ENCODE peak calls at places on chromosomes 5 and 9, in five cellular contexts. One of them, this sample, is unnamed.

GRCh38 chr5:154166901-154167791 is 23.4 kb upstream of the GALNT10 start:
- DNase-seq in astrocyte: no peak
- DNase-seq in fibroblast of lung: no peak
- DNase-seq in testis: no peak
- DNase-seq in heart left ventricle: no peak
- DNase-seq in this sample: no peak

GRCh38 chr9:130352081-130352480 is 86.5 kb downstream of the HMCN2 start:
- DNase-seq in heart left ventricle: no peak
- DNase-seq in testis: no peak
- DNase-seq in fibroblast of lung: no peak
- DNase-seq in astrocyte: no peak
- DNase-seq in this sample: no peak

GRCh38 chr9:72276429-72276828 is 88.6 kb downstream of the ZFAND5 start:
- DNase-seq in fibroblast of lung: no peak
- DNase-seq in heart left ventricle: no peak
- DNase-seq in astrocyte: no peak
- DNase-seq in testis: no peak
- DNase-seq in this sample: no peak

GRCh38 chr5:178866946-178867345 is 7.2 kb downstream of the ZNF354B start:
- DNase-seq in heart left ventricle: no peak
- DNase-seq in fibroblast of lung: no peak
- DNase-seq in testis: no peak
- DNase-seq in astrocyte: no peak
- DNase-seq in this sample: no peak

GRCh38 chr9:35526087-35526801 is 36.3 kb downstream of the RUSC2 start:
- DNase-seq in heart left ventricle: no peak
- DNase-seq in testis: no peak
- DNase-seq in astrocyte: peak; percentile 61
- DNase-seq in fibroblast of lung: peak; percentile 74
- DNase-seq in this sample: no peak

GRCh38 chr5:113510836-113511451 is 2.5 kb upstream of the YTHDC2 start:
- DNase-seq in fibroblast of lung: peak; percentile 38
- DNase-seq in astrocyte: no peak
- DNase-seq in testis: no peak
- DNase-seq in heart left ventricle: no peak
- DNase-seq in this sample: no peak

GRCh38 chr5:154836225-154836624 is 14.2 kb downstream of the FAXDC2 start:
- DNase-seq in fibroblast of lung: no peak
- DNase-seq in astrocyte: no peak
- DNase-seq in testis: no peak
- DNase-seq in heart left ventricle: no peak
- DNase-seq in this sample: no peak

GRCh38 chr5:59873113-59873512 is 20.4 kb downstream of the PDE4D start:
- DNase-seq in testis: no peak
- DNase-seq in astrocyte: peak; percentile 77
- DNase-seq in heart left ventricle: no peak
- DNase-seq in fibroblast of lung: peak; percentile 81
- DNase-seq in this sample: no peak

GRCh38 chr9:9938432-9938831 is 674.4 kb downstream of the PTPRD start:
- DNase-seq in testis: no peak
- DNase-seq in heart left ventricle: no peak
- DNase-seq in astrocyte: no peak
- DNase-seq in fibroblast of lung: no peak
- DNase-seq in this sample: no peak

GRCh38 chr9:4979224-4979623 is 5.8 kb upstream of the JAK2 start:
- DNase-seq in astrocyte: no peak
- DNase-seq in fibroblast of lung: peak; percentile 34
- DNase-seq in testis: no peak
- DNase-seq in heart left ventricle: no peak
- DNase-seq in this sample: no peak

GRCh38 chr5:52841114-52841513 is 53.4 kb downstream of the ITGA1 start:
- DNase-seq in heart left ventricle: no peak
- DNase-seq in testis: no peak
- DNase-seq in fibroblast of lung: no peak
- DNase-seq in astrocyte: no peak
- DNase-seq in this sample: no peak

GRCh38 chr5:122356868-122357267 is 44.8 kb downstream of the SNCAIP start:
- DNase-seq in fibroblast of lung: no peak
- DNase-seq in testis: no peak
- DNase-seq in astrocyte: no peak
- DNase-seq in heart left ventricle: no peak
- DNase-seq in this sample: no peak

GRCh38 chr9:93302586-93303257 is 118.8 kb downstream of the WNK2 start:
- DNase-seq in astrocyte: peak; percentile 26
- DNase-seq in testis: peak; percentile 71
- DNase-seq in fibroblast of lung: peak; percentile 42
- DNase-seq in heart left ventricle: no peak
- DNase-seq in this sample: no peak

GRCh38 chr5:38323645-38324295 is 65.4 kb downstream of the EGFLAM start:
- DNase-seq in testis: no peak
- DNase-seq in heart left ventricle: no peak
- DNase-seq in fibroblast of lung: peak; percentile 70
- DNase-seq in astrocyte: peak; percentile 61
- DNase-seq in this sample: no peak

GRCh38 chr5:123485275-123485674 is 26.7 kb upstream of the CSNK1G3 start:
- DNase-seq in testis: no peak
- DNase-seq in astrocyte: no peak
- DNase-seq in heart left ventricle: no peak
- DNase-seq in fibroblast of lung: no peak
- DNase-seq in this sample: no peak

GRCh38 chr5:80763873-80764647 is 109.3 kb upstream of the DHFR start:
- DNase-seq in testis: no peak
- DNase-seq in astrocyte: no peak
- DNase-seq in fibroblast of lung: no peak
- DNase-seq in heart left ventricle: no peak
- DNase-seq in this sample: no peak

GRCh38 chr5:75510836-75511434 is 494 bp downstream of the CERT1 start:
- DNase-seq in fibroblast of lung: no peak
- DNase-seq in astrocyte: no peak
- DNase-seq in heart left ventricle: peak; percentile 51
- DNase-seq in testis: peak; percentile 59
- DNase-seq in this sample: peak; percentile 50

GRCh38 chr5:174903333-174903732 is 179.0 kb downstream of the MSX2 start:
- DNase-seq in testis: no peak
- DNase-seq in astrocyte: no peak
- DNase-seq in heart left ventricle: no peak
- DNase-seq in fibroblast of lung: no peak
- DNase-seq in this sample: no peak

GRCh38 chr9:98502976-98503325 is 205.8 kb downstream of the GABBR2 start:
- DNase-seq in fibroblast of lung: peak; percentile 56
- DNase-seq in heart left ventricle: peak; percentile 47
- DNase-seq in astrocyte: peak; percentile 32
- DNase-seq in testis: peak; percentile 30
- DNase-seq in this sample: no peak

GRCh38 chr5:106020889-106021288 is 1649.8 kb downstream of the EFNA5 start:
- DNase-seq in testis: no peak
- DNase-seq in fibroblast of lung: peak; percentile 30
- DNase-seq in heart left ventricle: no peak
- DNase-seq in astrocyte: peak; percentile 20
- DNase-seq in this sample: no peak

GRCh38 chr9:92723299-92723625 is 41.4 kb downstream of the BICD2 start:
- DNase-seq in astrocyte: peak; percentile 84
- DNase-seq in fibroblast of lung: peak; percentile 85
- DNase-seq in heart left ventricle: no peak
- DNase-seq in testis: no peak
- DNase-seq in this sample: no peak

GRCh38 chr5:125552486-125552885 is 806.0 kb upstream of the ZNF608 start:
- DNase-seq in astrocyte: peak; percentile 47
- DNase-seq in testis: no peak
- DNase-seq in heart left ventricle: no peak
- DNase-seq in fibroblast of lung: peak; percentile 63
- DNase-seq in this sample: no peak

GRCh38 chr5:125551246-125551645 is 804.8 kb upstream of the ZNF608 start:
- DNase-seq in testis: no peak
- DNase-seq in fibroblast of lung: peak; percentile 80
- DNase-seq in astrocyte: peak; percentile 82
- DNase-seq in heart left ventricle: no peak
- DNase-seq in this sample: no peak

GRCh38 chr5:125551797-125552196 is 805.4 kb upstream of the ZNF608 start:
- DNase-seq in fibroblast of lung: no peak
- DNase-seq in testis: no peak
- DNase-seq in astrocyte: no peak
- DNase-seq in heart left ventricle: no peak
- DNase-seq in this sample: no peak

GRCh38 chr5:125549322-125549871 is 803.0 kb upstream of the ZNF608 start:
- DNase-seq in fibroblast of lung: peak; percentile 45
- DNase-seq in testis: no peak
- DNase-seq in astrocyte: peak; percentile 24
- DNase-seq in heart left ventricle: no peak
- DNase-seq in this sample: no peak

GRCh38 chr5:125550237-125550636 is 803.8 kb upstream of the ZNF608 start:
- DNase-seq in heart left ventricle: no peak
- DNase-seq in astrocyte: peak; percentile 94
- DNase-seq in fibroblast of lung: peak; percentile 95
- DNase-seq in testis: no peak
- DNase-seq in this sample: no peak
- H3K4me3 ChIP-seq in heart left ventricle: no peak overlapping the region
- H3K4me3 ChIP-seq in astrocyte: no peak overlapping the region
- H3K4me3 ChIP-seq in fibroblast of lung: no peak overlapping the region
- H3K4me3 ChIP-seq in testis: no peak overlapping the region
- H3K4me3 ChIP-seq in this sample: no peak overlapping the region

GRCh38 chr9:122380293-122380692 is 9.5 kb downstream of the PTGS1 start:
- DNase-seq in heart left ventricle: no peak
- DNase-seq in testis: no peak
- DNase-seq in astrocyte: no peak
- DNase-seq in fibroblast of lung: no peak
- DNase-seq in this sample: no peak

GRCh38 chr9:122378236-122378635 is 7.4 kb downstream of the PTGS1 start:
- DNase-seq in heart left ventricle: no peak
- DNase-seq in testis: no peak
- DNase-seq in fibroblast of lung: no peak
- DNase-seq in astrocyte: no peak
- DNase-seq in this sample: no peak

GRCh38 chr9:122377241-122378164 is 6.7 kb downstream of the PTGS1 start:
- DNase-seq in heart left ventricle: no peak
- DNase-seq in testis: no peak
- DNase-seq in fibroblast of lung: no peak
- DNase-seq in astrocyte: no peak
- DNase-seq in this sample: no peak

GRCh38 chr9:122381206-122381950 is 10.6 kb downstream of the PTGS1 start:
- DNase-seq in testis: no peak
- DNase-seq in heart left ventricle: no peak
- DNase-seq in astrocyte: no peak
- DNase-seq in fibroblast of lung: no peak
- DNase-seq in this sample: no peak

GRCh38 chr9:122379340-122379739 is 8.5 kb downstream of the PTGS1 start:
- DNase-seq in testis: no peak
- DNase-seq in fibroblast of lung: no peak
- DNase-seq in astrocyte: no peak
- DNase-seq in heart left ventricle: no peak
- DNase-seq in this sample: no peak
- TF ChIP-seq CTCF in testis: no peak
- TF ChIP-seq CTCF in fibroblast of lung: peak; percentile 53
- TF ChIP-seq CTCF in astrocyte: peak; percentile 28
- TF ChIP-seq CTCF in heart left ventricle: peak; percentile 15
- TF ChIP-seq CTCF in this sample: peak; percentile 19

GRCh38 chr9:89414670-89415069 is 83.2 kb downstream of the SEMA4D start:
- DNase-seq in astrocyte: no peak
- DNase-seq in heart left ventricle: no peak
- DNase-seq in testis: no peak
- DNase-seq in fibroblast of lung: no peak
- DNase-seq in this sample: no peak
- H3K27ac ChIP-seq in astrocyte: no peak overlapping the region
- H3K27ac ChIP-seq in heart left ventricle: no peak overlapping the region
- H3K27ac ChIP-seq in testis: no peak overlapping the region
- H3K27ac ChIP-seq in fibroblast of lung: no peak overlapping the region
- H3K27ac ChIP-seq in this sample: peak overlapping the region; percentile 77

DNA sequence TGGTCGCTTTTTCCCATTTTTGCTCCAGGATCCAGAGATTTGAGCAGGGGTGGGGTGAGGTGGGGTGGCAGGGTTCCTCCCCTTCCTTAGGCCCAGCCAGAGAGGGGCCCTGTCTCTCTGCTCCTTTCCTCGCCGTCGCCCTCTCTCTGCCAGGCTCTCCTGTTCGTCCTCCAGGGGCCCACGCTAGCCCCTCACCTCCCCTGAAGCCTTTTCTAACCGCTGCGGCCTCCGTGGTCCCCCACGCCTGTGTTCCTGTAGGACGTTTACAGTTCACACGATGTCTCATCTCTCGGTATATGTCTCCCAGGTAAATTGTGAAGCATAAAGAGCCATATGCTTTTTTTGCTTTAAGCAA is 49.9 kb upstream of the ZNF366 start:
- DNase-seq in fibroblast of lung: no peak
- DNase-seq in astrocyte: no peak
- DNase-seq in testis: no peak
- DNase-seq in heart left ventricle: no peak
- DNase-seq in this sample: no peak
- H3K4me3 ChIP-seq in fibroblast of lung: peak overlapping the region; percentile 38
- H3K4me3 ChIP-seq in astrocyte: peak overlapping the region; percentile 40
- H3K4me3 ChIP-seq in testis: peak overlapping the region; percentile 29
- H3K4me3 ChIP-seq in heart left ventricle: peak overlapping the region; percentile 40
- H3K4me3 ChIP-seq in this sample: peak overlapping the region; percentile 62

DNA sequence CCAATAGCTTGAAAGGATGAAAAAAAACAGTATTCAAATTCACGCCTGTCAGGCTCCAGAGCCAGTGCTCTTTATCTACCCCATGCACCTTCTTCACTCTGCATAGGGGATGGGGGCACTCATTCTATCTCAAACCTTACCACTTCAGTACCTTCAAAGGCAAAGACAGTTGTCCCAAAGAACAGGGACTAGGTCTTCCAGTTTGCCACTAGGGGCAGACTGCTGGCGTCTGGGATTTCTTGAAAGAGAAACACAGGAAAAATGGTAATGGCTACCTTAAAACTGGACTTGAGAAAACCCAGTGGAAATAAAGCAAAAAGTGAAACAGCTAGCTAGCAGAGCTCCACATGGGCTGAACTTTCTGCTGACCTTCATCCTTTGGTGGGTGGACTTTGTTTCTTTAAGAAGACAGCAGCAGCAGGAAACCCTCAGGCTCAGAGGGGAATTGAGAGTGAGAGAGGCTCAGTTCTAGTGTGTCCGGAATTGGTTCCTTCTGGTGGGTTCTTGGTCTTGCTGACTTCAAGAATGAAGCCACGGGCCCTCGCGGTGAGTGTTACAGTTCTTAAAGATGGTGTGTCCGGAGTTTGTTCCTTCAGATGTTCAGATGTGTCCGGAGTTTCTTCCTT is 41.0 kb upstream of the SLC36A1 start:
- DNase-seq in heart left ventricle: no peak
- DNase-seq in astrocyte: no peak
- DNase-seq in fibroblast of lung: no peak
- DNase-seq in testis: peak; percentile 24
- DNase-seq in this sample: no peak
- TF ChIP-seq CTCF in heart left ventricle: peak; percentile 54
- TF ChIP-seq CTCF in astrocyte: peak; percentile 41
- TF ChIP-seq CTCF in fibroblast of lung: peak; percentile 42
- TF ChIP-seq CTCF in testis: no peak
- TF ChIP-seq CTCF in this sample: peak; percentile 36